ENCODE peak calls at places on chromosomes 3 and 15, in six cellular contexts. A, U, L, O, G and Z are unnamed samples.

GRCh38 chr3:178434206-178434805 is 101.9 kb upstream of the KCNMB2 start:
- DNase-seq in L (no peak), G (peak; percentile 15), A (no peak), O (no peak), U (peak; percentile 91), Z (no peak)

GRCh38 chr15:27254016-27254415 is 283.0 kb downstream of the GABRG3 start:
- DNase-seq in O (no peak), G (no peak), L (no peak), U (no peak), A (no peak), Z (no peak)

GRCh38 chr3:11770477-11771381 is 76.0 kb downstream of the TAMM41 start:
- DNase-seq in O (peak; percentile 83), U (peak; percentile 49), L (peak; percentile 85), A (peak; percentile 75), G (peak; percentile 90), Z (peak; percentile 62)

GRCh38 chr3:49759226-49759625 is 27.1 kb downstream of the IP6K1 start:
- DNase-seq in A (no peak), U (no peak), O (no peak), L (no peak), G (peak; percentile 69), Z (no peak)

GRCh38 chr3:16066975-16067374 is 107.5 kb upstream of the GALNT15 start:
- DNase-seq in G (peak; percentile 91), O (peak; percentile 96), L (no peak), U (no peak), A (no peak), Z (no peak)

GRCh38 chr15:96365781-96366525 is 35.5 kb downstream of the NR2F2 start:
- DNase-seq in O (no peak), L (no peak), A (no peak), U (no peak), G (no peak), Z (no peak)

GRCh38 chr3:156216852-156217251 is 96.5 kb downstream of the KCNAB1 start:
- DNase-seq in O (no peak), A (no peak), G (no peak), L (no peak), U (no peak), Z (no peak)

GRCh38 chr3:62529230-62529629 is 155.9 kb upstream of the FEZF2 start:
- DNase-seq in A (no peak), L (no peak), U (no peak), G (peak; percentile 31), O (no peak), Z (peak; percentile 60)

GRCh38 chr3:185175370-185175987 is 22.6 kb upstream of the C3orf70 start:
- DNase-seq in O (no peak), U (peak; percentile 43), A (peak; percentile 75), L (no peak), G (peak; percentile 77), Z (no peak)

GRCh38 chr3:128402319-128402718 is 64.4 kb downstream of the DNAJB8 start:
- DNase-seq in L (no peak), U (no peak), A (no peak), G (no peak), O (no peak), Z (no peak)

GRCh38 chr3:119310052-119310451 is 15.9 kb downstream of the ARHGAP31 start:
- DNase-seq in L (no peak), A (no peak), U (no peak), O (peak; percentile 94), G (peak; percentile 99), Z (no peak)

GRCh38 chr3:69186575-69187093 is 64.2 kb upstream of the LMOD3 start:
- DNase-seq in O (no peak), L (no peak), G (no peak), U (no peak), A (no peak), Z (no peak)

GRCh38 chr3:63948995-63949394 is 36.8 kb upstream of the SCAANT1 start:
- DNase-seq in U (no peak), L (no peak), O (peak; percentile 65), A (no peak), G (peak; percentile 66), Z (no peak)

GRCh38 chr3:43736558-43736995 is 45.8 kb downstream of the ABHD5 start:
- DNase-seq in U (no peak), L (no peak), G (peak; percentile 98), A (no peak), O (no peak), Z (no peak)

GRCh38 chr3:162602619-162603018 is 1106.0 kb downstream of the OTOL1 start:
- DNase-seq in A (no peak), U (no peak), L (no peak), O (no peak), G (peak; percentile 21), Z (no peak)

GRCh38 chr15:80194186-80194585 is 41.4 kb downstream of the FAH start:
- DNase-seq in L (no peak), G (no peak), U (no peak), O (no peak), A (no peak), Z (no peak)